ENCODE peak calls at places on chromosomes 13 and 19, in eight cellular contexts. M is heart left ventricle, L is tibial artery, F is uterus, R is iPS DF 6.9, O is brain microvascular endothelial cell, P is psoas muscle, H is IMR-90. T is an unnamed sample. For H3K27me3, the result is how much of the 10 kb centered on the place peaks cover.

GRCh38 chr13:106802917-106803316 is 235.0 kb upstream of the ARGLU1 start:
- DNase-seq in O (no peak), M (no peak), H (no peak), L (no peak), R (no peak), P (no peak), F (no peak), T (no peak)

GRCh38 chr13:98556968-98557591 is 19.8 kb downstream of the STK24 start:
- DNase-seq in H (peak), P (no peak), R (no peak), L (no peak), F (no peak), M (no peak), O (no peak), T (no peak)

GRCh38 chr13:47413112-47413511 is 516.3 kb upstream of the HTR2A start:
- DNase-seq in F (no peak), L (no peak), P (no peak), R (no peak), O (no peak), H (peak), M (no peak), T (no peak)

GRCh38 chr13:44022196-44022595 is 142.5 kb downstream of the LACC1 start:
- DNase-seq in M (no peak), P (no peak), O (no peak), H (no peak), L (no peak), R (no peak), F (no peak), T (no peak)

GRCh38 chr19:9130965-9131364 is 4.2 kb upstream of the OR7G3 start:
- DNase-seq in F (no peak), L (no peak), O (no peak), H (no peak), M (no peak), R (no peak), P (no peak), T (no peak)

GRCh38 chr13:42398542-42398941 is 126.6 kb downstream of the AKAP11 start:
- DNase-seq in M (no peak), F (no peak), R (no peak), L (no peak), O (no peak), H (no peak), P (no peak), T (no peak)

GRCh38 chr19:46288896-46289588 is 7.8 kb upstream of the HIF3A start:
- DNase-seq in F (no peak), L (peak), H (peak), P (no peak), O (peak), M (peak), R (no peak), T (peak)

GRCh38 chr13:43072394-43072793 is 49.0 kb downstream of the DNAJC15 start:
- DNase-seq in F (peak), H (no peak), O (no peak), M (peak), R (no peak), P (peak), L (peak), T (no peak)

GRCh38 chr19:51749979-51750378 is 1.7 kb downstream of the FPR1 start:
- DNase-seq in H (no peak), M (no peak), P (no peak), L (no peak), O (no peak), R (no peak), F (no peak), T (no peak)

GRCh38 chr13:39751805-39752204 is 96.3 kb downstream of the COG6 start:
- DNase-seq in H (no peak), O (no peak), R (no peak), L (no peak), P (no peak), F (no peak), M (no peak), T (no peak)

GRCh38 chr13:65964672-65965071 is 1265.5 kb downstream of the PCDH9 start:
- DNase-seq in R (no peak), P (no peak), F (no peak), H (no peak), O (peak), L (no peak), M (no peak), T (no peak)

GRCh38 chr13:40440990-40441820 is 225.2 kb downstream of the FOXO1 start:
- DNase-seq in R (no peak), F (peak), L (peak), O (no peak), H (no peak), M (peak), P (peak), T (peak)

GRCh38 chr19:14102102-14102696 is 11.6 kb upstream of the SAMD1 start:
- DNase-seq in P (no peak), O (no peak), F (no peak), L (no peak), M (no peak), R (no peak), H (no peak), T (no peak)

GRCh38 chr13:21837841-21838551 is 167.1 kb downstream of the FGF9 start:
- DNase-seq in H (peak), M (no peak), R (no peak), O (no peak), F (peak), P (no peak), L (no peak), T (no peak)

GRCh38 chr13:104289400-104289799 is 1223.2 kb upstream of the SLC10A2 start:
- DNase-seq in H (no peak), R (no peak), F (no peak), M (no peak), P (no peak), L (no peak), O (no peak), T (no peak)

DNA sequence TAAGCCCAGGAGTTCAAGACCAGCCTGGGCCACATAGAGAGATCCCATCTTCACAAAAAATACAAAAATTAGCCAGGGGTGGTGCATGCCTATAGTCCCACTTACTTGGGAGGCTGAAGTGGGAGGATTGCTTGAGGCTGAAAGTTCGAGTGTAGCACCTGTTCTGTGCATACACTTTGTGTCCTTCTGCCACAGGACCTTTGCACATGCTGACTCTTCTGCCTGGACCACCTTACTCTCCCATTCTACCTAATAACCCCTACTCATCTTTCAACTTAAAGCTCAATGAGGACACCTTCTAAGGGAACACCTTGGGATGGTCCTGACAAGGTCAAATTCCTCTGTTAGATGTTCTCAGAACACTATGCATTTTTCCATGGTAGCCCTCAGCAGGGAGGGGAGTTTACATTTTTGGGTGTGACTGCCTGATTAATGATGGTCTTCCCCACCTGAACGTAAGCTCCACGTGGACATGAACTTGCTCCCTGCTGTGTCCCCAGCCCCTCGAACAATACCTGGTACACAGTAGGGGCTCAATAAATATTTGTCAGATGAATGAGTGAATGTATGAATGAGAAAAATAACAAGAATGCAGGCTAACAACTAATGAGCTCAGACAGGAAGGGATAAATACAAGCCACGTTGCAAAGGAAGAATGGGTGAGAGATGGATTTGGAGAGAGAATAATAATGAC is 11.2 kb upstream of the IZUMO2 start:
- DNase-seq in O (no peak), L (no peak), R (no peak), M (no peak), P (no peak), H (no peak), F (no peak), T (no peak)
- H3K27me3 ChIP-seq in O (under half), L (under half), R (under half), M (under half), P (under half), H (under half), F (under half), T (under half)

GRCh38 chr13:30904043-30904442 is 2.0 kb upstream of the MEDAG start:
- DNase-seq in P (no peak), L (no peak), R (no peak), O (no peak), H (peak), M (no peak), F (no peak), T (no peak)
- H3K27me3 ChIP-seq in P (under half), L (under half), R (under half), O (under half), H (under half), M (under half), F (under half), T (under half)

GRCh38 chr19:17874423-17875135 is 2.8 kb downstream of the SLC5A5 start:
- DNase-seq in R (no peak), F (no peak), H (no peak), M (no peak), L (no peak), O (no peak), P (no peak), T (no peak)
- H3K27me3 ChIP-seq in R (under half), F (under half), H (under half), M (under half), L (half or more), O (under half), P (under half), T (under half)

DNA sequence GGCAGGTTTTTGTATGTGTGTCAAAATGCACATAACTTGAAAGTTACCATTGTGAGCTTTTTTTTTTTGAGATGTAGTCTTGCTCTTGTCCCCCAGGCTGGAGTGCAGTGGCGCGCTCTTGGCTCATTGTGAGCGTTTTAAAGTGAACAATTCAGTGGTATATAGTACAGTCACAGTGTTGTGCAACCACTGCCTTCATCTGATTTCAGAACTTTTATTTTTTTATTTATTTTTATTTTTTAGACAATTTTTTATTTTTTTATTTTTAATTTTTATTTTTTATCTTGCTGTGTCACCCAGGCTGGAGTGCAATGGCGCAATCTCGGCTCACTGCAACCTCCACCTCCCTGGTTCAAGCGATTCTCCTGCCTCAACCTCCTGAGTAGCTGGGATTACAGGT is 15.0 kb downstream of the SLC25A42 start:
- DNase-seq in O (no peak), F (no peak), L (no peak), P (no peak), R (no peak), M (no peak), H (no peak), T (no peak)
- H3K27me3 ChIP-seq in O (under half), F (under half), L (under half), P (under half), R (under half), M (under half), H (under half), T (under half)

DNA sequence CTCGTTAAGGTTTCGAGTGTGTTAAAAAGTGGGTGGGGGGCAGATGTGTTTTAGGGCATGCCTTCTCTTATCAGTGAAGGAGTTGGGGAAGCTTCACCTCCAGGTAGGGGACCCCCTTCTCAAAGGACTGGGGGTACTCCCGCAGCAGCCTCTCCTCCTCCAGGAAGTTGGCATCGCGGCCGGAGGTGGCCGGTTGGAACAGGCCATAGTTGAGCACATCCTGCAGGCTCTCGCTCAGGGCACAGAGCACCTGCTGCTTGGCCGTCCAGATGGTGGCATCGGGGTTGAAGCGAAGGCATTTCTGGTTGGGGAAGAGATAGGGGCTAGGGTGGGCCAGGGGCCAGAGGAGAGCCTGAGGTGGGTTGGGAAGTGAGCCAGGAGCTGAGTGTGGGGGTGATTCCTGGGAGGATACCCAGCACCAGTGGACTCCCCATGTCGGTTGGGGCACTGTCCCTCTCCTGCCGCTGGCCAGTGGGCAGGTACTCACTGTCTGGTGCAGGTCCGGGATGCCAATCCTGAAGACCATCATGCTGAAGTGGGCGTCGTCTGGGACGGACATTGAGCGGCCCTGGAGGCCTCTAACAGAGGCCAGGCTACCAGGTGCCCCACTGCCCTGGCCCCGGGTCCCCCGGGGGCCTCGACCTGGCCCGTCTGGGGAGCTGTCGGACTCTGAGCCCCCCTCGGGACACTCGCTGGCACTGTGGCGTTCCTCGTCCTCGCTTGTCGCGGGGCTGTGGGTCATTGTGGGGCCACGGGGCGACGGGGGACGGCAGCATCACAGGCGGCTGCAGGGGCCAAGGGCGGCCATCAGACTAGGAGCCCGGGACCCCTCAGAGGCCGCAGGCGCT is 3.2 kb downstream of the SHANK1 start:
- DNase-seq in F (no peak), H (no peak), O (no peak), L (no peak), M (peak), R (no peak), P (no peak), T (no peak)
- H3K27me3 ChIP-seq in F (under half), H (under half), O (under half), L (half or more), M (under half), R (under half), P (under half), T (under half)

DNA sequence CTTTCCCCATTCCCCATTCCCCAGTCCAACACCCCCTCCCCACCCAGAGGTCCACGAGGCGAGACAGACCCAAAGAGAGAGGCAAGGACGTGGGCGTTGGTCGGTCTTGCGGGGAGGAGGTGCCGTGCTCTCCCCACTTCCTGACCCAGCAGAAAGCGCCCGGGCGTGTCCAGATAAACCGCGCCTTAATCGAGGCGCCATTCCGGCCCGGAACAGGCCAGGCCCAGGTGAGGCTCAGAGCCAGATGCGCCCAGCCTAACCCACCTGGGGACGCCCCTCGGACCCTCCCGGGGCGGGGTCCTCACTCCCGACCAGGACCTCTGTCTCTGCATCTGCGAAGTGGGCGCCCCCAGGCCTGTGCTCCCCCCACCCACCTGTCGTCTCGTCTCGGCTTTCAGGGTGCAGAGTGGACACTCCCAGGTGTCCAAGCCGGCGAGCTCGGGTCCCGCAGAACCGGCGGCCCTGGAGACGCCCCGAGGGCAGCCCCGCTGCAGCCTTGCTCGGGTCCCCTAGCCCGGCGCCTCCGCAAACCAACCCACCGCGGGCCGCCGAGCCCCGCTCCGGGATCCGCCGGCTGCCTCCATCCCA is 5.1 kb upstream of the ONECUT3 start:
- DNase-seq in O (no peak), M (no peak), F (no peak), P (no peak), R (no peak), H (no peak), L (no peak), T (no peak)
- H3K27me3 ChIP-seq in O (half or more), M (half or more), F (half or more), P (under half), R (half or more), H (half or more), L (half or more), T (half or more)